ENCODE peak calls at places on chromosomes 7 and 10, in four cellular contexts. P is DMS153, Q is sciatic nerve, G is uterus. T is an unnamed sample.

GRCh38 chr7:6725003-6725402 is 18.3 kb upstream of the ZNF12 start:
- DNase-seq in P (no peak), Q (no peak), G (no peak), T (no peak)

GRCh38 chr7:157565201-157565626 is 228.4 kb downstream of the DNAJB6 start:
- DNase-seq in P (no peak), Q (no peak), G (no peak), T (no peak)

GRCh38 chr7:15334524-15335269 is 227.1 kb downstream of the AGMO start:
- DNase-seq in P (peak), Q (no peak), G (no peak), T (no peak)

GRCh38 chr10:659710-660141 is 29.7 kb downstream of the DIP2C start:
- DNase-seq in P (no peak), Q (no peak), G (no peak), T (peak)

GRCh38 chr7:92076509-92076908 is 57.8 kb downstream of the CYP51A1 start:
- DNase-seq in P (no peak), Q (no peak), G (no peak), T (no peak)

GRCh38 chr7:25849361-25850184 is 302.4 kb upstream of the NFE2L3 start:
- DNase-seq in P (no peak), Q (peak), G (peak), T (peak)

GRCh38 chr7:48109848-48110663 is 21.0 kb downstream of the UPP1 start:
- DNase-seq in P (peak), Q (peak), G (peak), T (peak)

GRCh38 chr10:52955337-52955736 is 182.8 kb upstream of the MBL2 start:
- DNase-seq in P (no peak), Q (no peak), G (no peak), T (no peak)

GRCh38 chr10:3548702-3549101 is 236.3 kb downstream of the KLF6 start:
- DNase-seq in P (no peak), Q (no peak), G (no peak), T (peak)

GRCh38 chr7:1053002-1053411 is 8.7 kb downstream of the GPR146 start:
- DNase-seq in P (peak), Q (no peak), G (no peak), T (no peak)

GRCh38 chr7:74606101-74606908 is 51.2 kb upstream of the GTF2I start:
- DNase-seq in P (peak), Q (no peak), G (no peak), T (peak)

GRCh38 chr10:83677795-83678194 is 461.5 kb upstream of the GHITM start:
- DNase-seq in P (no peak), Q (no peak), G (peak), T (no peak)

GRCh38 chr10:104074505-104074904 is 11.2 kb downstream of the COL17A1 start:
- DNase-seq in P (no peak), Q (no peak), G (no peak), T (no peak)

GRCh38 chr10:97788552-97789442 is 17.0 kb upstream of the SFRP5 start:
- DNase-seq in P (no peak), Q (no peak), G (no peak), T (no peak)

GRCh38 chr10:24168258-24169170 is 40.4 kb upstream of the KIAA1217 start:
- DNase-seq in P (peak), Q (no peak), G (no peak), T (no peak)

GRCh38 chr7:72925546-72926120 is 738 bp downstream of the POM121 start:
- DNase-seq in P (no peak), Q (no peak), G (no peak), T (no peak)

GRCh38 chr10:71880425-71881306 is 29.6 kb upstream of the PSAP start:
- DNase-seq in P (no peak), Q (no peak), G (no peak), T (no peak)